ENCODE peak calls at places on chromosome 2, in six cellular contexts. E, G, S, I, A and T are unnamed samples.

GRCh38 chr2:149410701-149411484 is 80.5 kb downstream of the LYPD6 start:
- DNase-seq in I (peak; percentile 94), G (peak; percentile 48), A (no peak), E (no peak), S (no peak), T (peak; percentile 77)

GRCh38 chr2:177165731-177166711 is 46.6 kb upstream of the HNRNPA3 start:
- DNase-seq in S (no peak), E (no peak), I (peak; percentile 65), A (peak; percentile 17), G (peak; percentile 37), T (peak; percentile 48)

GRCh38 chr2:217707116-217707742 is 295.6 kb downstream of the TNS1 start:
- DNase-seq in G (no peak), I (peak; percentile 47), S (no peak), A (no peak), E (no peak), T (peak; percentile 90)

GRCh38 chr2:18771212-18771611 is 181.8 kb upstream of the NT5C1B start:
- DNase-seq in S (no peak), G (no peak), E (no peak), I (no peak), A (no peak), T (no peak)

GRCh38 chr2:96083064-96083889 is 33.1 kb downstream of the ADRA2B start:
- DNase-seq in I (no peak), A (no peak), S (no peak), E (no peak), G (no peak), T (no peak)

GRCh38 chr2:47867205-47867604 is 39.1 kb downstream of the FBXO11 start:
- DNase-seq in A (peak; percentile 41), S (no peak), E (no peak), G (peak; percentile 10), I (peak; percentile 84), T (peak; percentile 38)

GRCh38 chr2:151907286-151907932 is 79.2 kb upstream of the ARL5A start:
- DNase-seq in E (no peak), A (no peak), G (no peak), I (no peak), S (no peak), T (no peak)

GRCh38 chr2:165277295-165277694 is 38.1 kb downstream of the SCN2A start:
- DNase-seq in I (peak; percentile 51), E (no peak), S (no peak), A (no peak), G (no peak), T (no peak)

GRCh38 chr2:37800176-37800835 is 124.8 kb upstream of the RMDN2 start:
- DNase-seq in E (no peak), G (no peak), A (no peak), I (peak; percentile 36), S (no peak), T (no peak)

GRCh38 chr2:145909781-145910180 is 1389.9 kb upstream of the ZEB2 start:
- DNase-seq in G (no peak), S (no peak), A (no peak), E (no peak), I (peak; percentile 9), T (no peak)

GRCh38 chr2:240925576-240926515 is 19.7 kb downstream of the CROCC2 start:
- DNase-seq in E (no peak), A (peak; percentile 5), S (no peak), G (no peak), I (no peak), T (no peak)

GRCh38 chr2:12717191-12717987 is 653 bp downstream of the TRIB2 start:
- DNase-seq in S (peak; percentile 15), I (peak; percentile 46), E (peak; percentile 70), A (peak; percentile 68), G (peak; percentile 70), T (peak; percentile 90)

DNA sequence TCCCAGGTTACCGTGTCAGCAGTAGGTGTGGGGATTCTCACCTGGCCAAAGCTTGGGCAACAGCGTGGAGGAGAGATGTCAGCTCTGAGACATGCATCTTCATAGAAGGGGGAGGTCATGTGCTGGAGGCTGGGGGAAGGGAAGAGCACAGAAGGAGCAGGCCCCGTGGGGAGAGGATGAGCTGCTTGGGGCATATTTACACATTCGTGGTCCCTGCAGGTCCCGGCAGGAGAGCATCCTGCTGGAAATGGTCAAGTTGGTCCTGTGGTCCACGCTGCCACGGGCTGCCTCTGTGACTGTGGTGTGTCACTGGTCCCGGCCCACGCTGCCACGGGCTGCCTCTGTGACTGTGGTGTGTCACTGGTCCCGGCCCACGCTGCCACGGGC is 195.1 kb upstream of the TWIST2 start:
- DNase-seq in G (no peak), S (no peak), E (no peak), A (no peak), I (no peak), T (no peak)
- H3K4me3 ChIP-seq in G (no peak overlapping the region), S (no peak overlapping the region), E (no peak overlapping the region), A (no peak overlapping the region), I (no peak overlapping the region), T (no peak overlapping the region)

DNA sequence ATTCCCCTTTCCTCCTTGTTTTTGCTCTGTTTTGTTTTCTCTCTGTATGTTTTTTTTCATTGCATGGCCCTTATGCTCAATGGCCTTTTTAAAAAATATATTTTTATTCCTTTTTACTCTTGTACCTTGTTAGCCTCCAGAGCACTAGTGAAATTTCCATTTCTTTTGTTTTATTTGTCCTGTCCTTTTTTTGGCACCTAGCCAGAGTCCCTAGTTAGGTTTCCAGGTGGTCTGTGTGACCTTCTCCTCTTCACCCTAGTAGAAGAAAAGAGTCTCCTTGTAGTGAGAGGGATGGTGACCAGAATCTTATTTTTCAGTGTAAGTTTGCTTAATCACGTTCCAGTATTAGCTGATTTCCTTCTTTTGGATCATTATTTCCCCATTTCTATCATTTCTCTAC is 65.8 kb downstream of the NBEAL1 start:
- DNase-seq in I (no peak), S (no peak), A (no peak), G (no peak), E (no peak), T (no peak)
- H3K36me3 ChIP-seq in I (peaks cover 9% of the 10 kb centered on the region), S (peaks cover 62% of the 10 kb centered on the region), A (no peaks in the 10 kb centered on the region), G (no peaks in the 10 kb centered on the region), E (peaks cover 2% of the 10 kb centered on the region), T (peaks cover 6% of the 10 kb centered on the region)

GRCh38 chr2:65232636-65233035 is 5.0 kb downstream of the ACTR2 start:
- DNase-seq in E (no peak), I (peak; percentile 75), S (no peak), A (no peak), G (no peak), T (no peak)
- H3K4me3 ChIP-seq in E (no peak overlapping the region), I (peak overlapping the region; percentile 32), S (no peak overlapping the region), A (no peak overlapping the region), G (no peak overlapping the region), T (no peak overlapping the region)

GRCh38 chr2:160295519-160296231 is 95.6 kb upstream of the ITGB6 start:
- DNase-seq in I (no peak), G (no peak), E (no peak), A (no peak), S (no peak), T (no peak)

GRCh38 chr2:160300203-160300602 is 100.1 kb upstream of the ITGB6 start:
- DNase-seq in S (no peak), E (no peak), G (no peak), A (no peak), I (no peak), T (no peak)

GRCh38 chr2:160299540-160299939 is 99.5 kb upstream of the ITGB6 start:
- DNase-seq in A (no peak), I (peak; percentile 75), G (no peak), S (no peak), E (no peak), T (no peak)

GRCh38 chr2:160301420-160301819 is 101.3 kb upstream of the ITGB6 start:
- DNase-seq in E (no peak), A (no peak), G (no peak), S (no peak), I (no peak), T (no peak)

GRCh38 chr2:160298960-160299359 is 98.9 kb upstream of the ITGB6 start:
- DNase-seq in S (no peak), A (no peak), E (no peak), I (peak; percentile 86), G (no peak), T (no peak)
- H3K36me3 ChIP-seq in S (peaks cover 82% of the 10 kb centered on the region), A (no peaks in the 10 kb centered on the region), E (peaks cover 4% of the 10 kb centered on the region), I (peaks cover 34% of the 10 kb centered on the region), G (no peaks in the 10 kb centered on the region), T (peaks cover 93% of the 10 kb centered on the region)